ENCODE peak calls at places on chromosomes 7 and 10, in nine cellular contexts. N, Y, Q, V, L, Z, I, H and R are unnamed samples.

GRCh38 chr7:91420606-91421390 is 156.6 kb downstream of the FZD1 start:
- DNase-seq in N (no peak), Y (no peak), Q (no peak), V (no peak), L (no peak), Z (no peak), I (no peak), H (no peak), R (no peak)

GRCh38 chr10:12194752-12195271 is 879 bp downstream of the NUDT5 start:
- DNase-seq in N (peak), Y (peak), Q (peak), V (peak), L (no peak), Z (peak), I (no peak), H (peak), R (no peak)

GRCh38 chr7:154388999-154389398 is 336.8 kb downstream of the DPP6 start:
- DNase-seq in N (no peak), Y (no peak), Q (no peak), V (no peak), L (no peak), Z (no peak), I (no peak), H (no peak), R (no peak)

GRCh38 chr7:157669768-157670345 is 333.1 kb downstream of the DNAJB6 start:
- DNase-seq in N (no peak), Y (no peak), Q (no peak), V (no peak), L (no peak), Z (no peak), I (no peak), H (peak), R (no peak)

GRCh38 chr10:124744688-124745055 is 494 bp upstream of the FAM53B start:
- DNase-seq in N (no peak), Y (peak), Q (no peak), V (no peak), L (no peak), Z (no peak), I (no peak), H (no peak), R (no peak)

GRCh38 chr10:62261666-62262065 is 7.0 kb downstream of the RTKN2 start:
- DNase-seq in N (no peak), Y (peak), Q (no peak), V (no peak), L (no peak), Z (no peak), I (no peak), H (no peak), R (no peak)

GRCh38 chr10:131676971-131677421 is 223.8 kb upstream of the PPP2R2D start:
- DNase-seq in N (no peak), Y (no peak), Q (no peak), V (no peak), L (no peak), Z (no peak), I (no peak), H (no peak), R (no peak)

GRCh38 chr7:25481891-25482290 is 253.6 kb upstream of the NPVF start:
- DNase-seq in N (no peak), Y (no peak), Q (no peak), V (no peak), L (no peak), Z (no peak), I (no peak), H (no peak), R (no peak)

GRCh38 chr10:8566737-8567136 is 512.2 kb downstream of the GATA3 start:
- DNase-seq in N (no peak), Y (no peak), Q (no peak), V (no peak), L (no peak), Z (no peak), I (no peak), H (no peak), R (no peak)

GRCh38 chr10:43865275-43866135 is 216.8 kb upstream of the ZNF32 start:
- DNase-seq in N (no peak), Y (no peak), Q (no peak), V (no peak), L (no peak), Z (no peak), I (no peak), H (no peak), R (no peak)

GRCh38 chr10:101123085-101123814 is 7.8 kb upstream of the TLX1 start:
- DNase-seq in N (peak), Y (no peak), Q (peak), V (no peak), L (no peak), Z (no peak), I (no peak), H (no peak), R (no peak)

GRCh38 chr7:115475774-115476407 is 554.0 kb downstream of the MDFIC start:
- DNase-seq in N (peak), Y (no peak), Q (no peak), V (no peak), L (no peak), Z (no peak), I (no peak), H (no peak), R (no peak)

GRCh38 chr7:32045228-32045627 is 25.0 kb downstream of the PDE1C start:
- DNase-seq in N (no peak), Y (no peak), Q (no peak), V (no peak), L (no peak), Z (no peak), I (no peak), H (no peak), R (no peak)

GRCh38 chr10:84360634-84361365 is 32.4 kb downstream of the CCSER2 start:
- DNase-seq in N (no peak), Y (peak), Q (no peak), V (no peak), L (no peak), Z (no peak), I (no peak), H (no peak), R (no peak)

GRCh38 chr7:151838861-151839381 is 38.0 kb downstream of the PRKAG2 start:
- DNase-seq in N (peak), Y (no peak), Q (no peak), V (no peak), L (peak), Z (peak), I (no peak), H (peak), R (no peak)

GRCh38 chr10:98919899-98920298 is 315.8 kb downstream of the HPSE2 start:
- DNase-seq in N (no peak), Y (peak), Q (no peak), V (no peak), L (no peak), Z (no peak), I (no peak), H (no peak), R (no peak)

GRCh38 chr7:147412782-147413186 is 1177.8 kb upstream of the C7orf33 start:
- DNase-seq in N (no peak), Y (peak), Q (no peak), V (no peak), L (no peak), Z (no peak), I (no peak), H (no peak), R (no peak)

GRCh38 chr7:35905555-35905954 is 104.7 kb downstream of the SEPTIN7 start:
- DNase-seq in N (no peak), Y (peak), Q (no peak), V (no peak), L (no peak), Z (no peak), I (no peak), H (no peak), R (no peak)

GRCh38 chr10:132337019-132337418 is 5.0 kb downstream of the LRRC27 start:
- DNase-seq in N (no peak), Y (no peak), Q (peak), V (no peak), L (no peak), Z (no peak), I (no peak), H (peak), R (no peak)

GRCh38 chr7:30799206-30799975 is 28.2 kb downstream of the MINDY4 start:
- DNase-seq in N (no peak), Y (peak), Q (no peak), V (peak), L (peak), Z (no peak), I (peak), H (no peak), R (no peak)

GRCh38 chr10:18501198-18501597 is 150.2 kb downstream of the NSUN6 start:
- DNase-seq in N (no peak), Y (peak), Q (no peak), V (no peak), L (peak), Z (no peak), I (no peak), H (no peak), R (no peak)

GRCh38 chr7:106023369-106024322 is 60.6 kb downstream of the CDHR3 start:
- DNase-seq in N (no peak), Y (no peak), Q (no peak), V (no peak), L (peak), Z (no peak), I (no peak), H (no peak), R (no peak)

GRCh38 chr7:71131753-71132520 is at the start of gene GALNT17:
- DNase-seq in N (no peak), Y (no peak), Q (no peak), V (peak), L (no peak), Z (no peak), I (no peak), H (peak), R (no peak)

GRCh38 chr10:122257041-122257440 is 14.1 kb upstream of the BTBD16 start:
- DNase-seq in N (no peak), Y (no peak), Q (no peak), V (no peak), L (no peak), Z (no peak), I (no peak), H (peak), R (no peak)

GRCh38 chr7:464177-464711 is 55.4 kb downstream of the PDGFA start:
- DNase-seq in N (no peak), Y (no peak), Q (no peak), V (peak), L (no peak), Z (no peak), I (no peak), H (peak), R (no peak)

GRCh38 chr7:138773817-138774216 is 24.0 kb upstream of the TMEM213 start:
- DNase-seq in N (no peak), Y (no peak), Q (no peak), V (no peak), L (no peak), Z (no peak), I (no peak), H (peak), R (no peak)

GRCh38 chr7:135414850-135415439 is 95.0 kb downstream of the CNOT4 start:
- DNase-seq in N (no peak), Y (peak), Q (peak), V (no peak), L (no peak), Z (no peak), I (no peak), H (no peak), R (no peak)

GRCh38 chr7:51033722-51034530 is 251.2 kb upstream of the GRB10 start:
- DNase-seq in N (no peak), Y (no peak), Q (no peak), V (no peak), L (no peak), Z (no peak), I (no peak), H (no peak), R (no peak)

GRCh38 chr10:32317795-32318194 is 29.2 kb downstream of the EPC1 start:
- DNase-seq in N (no peak), Y (no peak), Q (no peak), V (no peak), L (peak), Z (no peak), I (no peak), H (no peak), R (no peak)

GRCh38 chr7:93890041-93890463 is 501 bp downstream of the TFPI2 start:
- DNase-seq in N (no peak), Y (peak), Q (no peak), V (peak), L (no peak), Z (no peak), I (no peak), H (peak), R (no peak)
- H3K27ac ChIP-seq in N (peak), Y (peak), Q (no peak), V (peak), L (no peak), Z (no peak), I (no peak), H (no peak), R (no peak)

GRCh38 chr10:75007646-75008045 is 103.8 kb upstream of the SAMD8 start:
- DNase-seq in N (no peak), Y (no peak), Q (no peak), V (no peak), L (no peak), Z (no peak), I (no peak), H (no peak), R (no peak)
- TF ChIP-seq POLR2A in N (no peak), Y (no peak), Q (no peak), V (no peak), L (no peak), Z (no peak), I (no peak), H (no peak), R (no peak)

GRCh38 chr7:7790041-7790751 is 71.8 kb upstream of the RPA3 start:
- DNase-seq in N (no peak), Y (no peak), Q (no peak), V (no peak), L (no peak), Z (no peak), I (no peak), H (no peak), R (no peak)

GRCh38 chr7:7789551-7789988 is 71.2 kb upstream of the RPA3 start:
- DNase-seq in N (no peak), Y (no peak), Q (no peak), V (no peak), L (peak), Z (no peak), I (no peak), H (no peak), R (no peak)

GRCh38 chr7:7793249-7793648 is 74.8 kb upstream of the RPA3 start:
- DNase-seq in N (no peak), Y (no peak), Q (no peak), V (no peak), L (no peak), Z (no peak), I (no peak), H (no peak), R (no peak)

GRCh38 chr7:7792089-7792488 is 73.7 kb upstream of the RPA3 start:
- DNase-seq in N (no peak), Y (no peak), Q (no peak), V (no peak), L (no peak), Z (no peak), I (no peak), H (no peak), R (no peak)

DNA sequence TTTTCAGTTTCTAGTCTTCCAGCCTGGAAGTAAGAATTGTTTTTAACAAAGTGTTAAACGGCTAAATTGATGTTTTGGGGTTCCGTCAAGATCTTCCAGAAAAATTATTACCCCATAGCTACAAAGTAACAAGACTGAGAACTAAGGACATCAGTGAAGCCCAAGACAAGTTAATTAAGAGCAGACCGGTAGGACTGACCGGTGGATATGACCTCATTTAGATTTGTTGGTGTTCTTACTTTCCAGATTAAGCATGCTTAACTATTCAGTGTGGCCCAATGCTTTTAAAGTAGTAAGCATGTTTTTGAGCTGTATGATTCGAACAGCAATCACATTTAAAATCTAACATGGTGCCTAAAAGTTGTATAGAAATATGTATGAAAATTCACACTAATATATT is 73.1 kb upstream of the RPA3 start:
- DNase-seq in N (no peak), Y (no peak), Q (no peak), V (no peak), L (no peak), Z (no peak), I (no peak), H (no peak), R (no peak)
- H3K27ac ChIP-seq in N (no peak), Y (no peak), Q (peak), V (peak), L (no peak), Z (no peak), I (no peak), H (no peak), R (no peak)

DNA sequence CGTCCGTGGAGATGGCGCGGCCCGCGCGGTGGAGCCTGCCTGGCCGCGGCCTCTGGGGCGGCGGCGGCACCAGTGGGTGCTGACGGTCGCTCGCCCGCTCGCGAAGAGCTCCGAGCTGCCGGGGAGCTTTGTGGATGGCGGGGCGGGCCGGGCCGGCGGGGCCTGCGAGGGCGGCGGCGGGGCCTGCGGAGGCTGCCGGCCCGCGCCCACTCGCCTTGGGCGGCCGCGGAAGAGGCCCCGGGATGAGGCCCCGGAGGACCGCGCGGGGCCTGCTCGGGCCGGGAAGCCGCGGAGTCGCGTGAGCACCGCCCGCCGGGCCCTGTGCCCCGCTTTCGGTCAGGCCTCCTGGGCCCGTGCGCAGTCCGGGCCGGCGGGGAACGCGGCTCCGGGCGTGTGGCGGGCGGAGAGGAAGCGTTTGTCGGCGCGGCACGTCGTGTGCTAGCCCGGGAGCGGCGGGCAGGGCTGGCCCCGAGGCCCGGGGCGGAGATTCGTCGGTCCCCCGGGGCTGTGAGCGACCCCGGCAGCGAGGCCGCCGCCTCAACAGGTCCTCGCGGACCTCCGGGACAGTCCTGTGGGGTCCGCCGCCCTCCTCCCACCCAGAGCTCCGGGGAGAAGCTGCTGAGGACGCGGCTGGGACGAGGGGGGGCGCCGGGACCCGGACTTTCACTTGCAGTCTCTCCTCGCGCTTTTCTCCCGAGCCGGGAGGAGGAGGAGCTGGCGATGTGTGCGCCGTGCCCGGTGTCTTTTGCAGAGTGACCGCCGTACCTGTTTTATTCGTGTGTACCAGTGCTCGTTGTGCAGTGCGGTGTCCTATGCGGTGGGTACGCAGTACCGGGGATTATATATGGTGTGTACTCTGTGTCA is 578 bp downstream of the ZMYND11 start:
- DNase-seq in N (peak), Y (peak), Q (peak), V (peak), L (no peak), Z (peak), I (peak), H (peak), R (no peak)
- TF ChIP-seq POLR2A in N (peak), Y (peak), Q (no peak), V (peak), L (peak), Z (peak), I (no peak), H (no peak), R (no peak)